ENCODE peak calls at places on chromosomes 2 and 18, in four cellular contexts. R, F, X and Q are unnamed samples.
A peak's percentile ranks its signal among the peaks of the same experiment; 100 is the strongest.

GRCh38 chr18:75073654-75074053 is 135.3 kb downstream of the PTGR3 start:
- DNase-seq in R (no peak), F (no peak), X (no peak), Q (no peak)

GRCh38 chr2:36561223-36561944 is 36.6 kb downstream of the FEZ2 start:
- DNase-seq in R (no peak), F (no peak), X (no peak), Q (no peak)

GRCh38 chr2:106165064-106165463 is 29.0 kb downstream of the UXS1 start:
- DNase-seq in R (no peak), F (no peak), X (no peak), Q (no peak)

GRCh38 chr2:88692187-88692586 is 714 bp downstream of the RPIA start:
- DNase-seq in R (peak; percentile 50), F (no peak), X (peak; percentile 52), Q (no peak)

GRCh38 chr2:75276093-75277055 is 77.1 kb upstream of the TACR1 start:
- DNase-seq in R (no peak), F (no peak), X (no peak), Q (no peak)

GRCh38 chr18:55582325-55582724 is 5.7 kb downstream of the TCF4 start:
- DNase-seq in R (no peak), F (no peak), X (no peak), Q (no peak)

GRCh38 chr2:10014418-10015190 is 28.7 kb upstream of the KLF11 start:
- DNase-seq in R (no peak), F (no peak), X (no peak), Q (no peak)

GRCh38 chr18:58615150-58616132 is 13.4 kb downstream of the ALPK2 start:
- DNase-seq in R (no peak), F (no peak), X (no peak), Q (no peak)

GRCh38 chr2:194166818-194167217 is 1490.2 kb upstream of the SLC39A10 start:
- DNase-seq in R (no peak), F (no peak), X (no peak), Q (no peak)

GRCh38 chr2:12236136-12236834 is 480.5 kb upstream of the TRIB2 start:
- DNase-seq in R (no peak), F (no peak), X (no peak), Q (no peak)

GRCh38 chr2:105237045-105237765 is 4.3 kb upstream of the GPR45 start:
- DNase-seq in R (no peak), F (no peak), X (no peak), Q (no peak)

GRCh38 chr2:46294185-46294836 is 2.9 kb upstream of the EPAS1 start:
- DNase-seq in R (no peak), F (no peak), X (no peak), Q (peak; percentile 54)

GRCh38 chr2:233974530-233975071 is 57.4 kb downstream of the TRPM8 start:
- DNase-seq in R (peak; percentile 62), F (peak; percentile 49), X (peak; percentile 70), Q (no peak)

GRCh38 chr2:106845716-106846115 is 40.3 kb downstream of the ST6GAL2 start:
- DNase-seq in R (no peak), F (no peak), X (no peak), Q (no peak)

GRCh38 chr2:171726841-171727460 is 39.7 kb downstream of the DYNC1I2 start:
- DNase-seq in R (no peak), F (no peak), X (no peak), Q (no peak)

GRCh38 chr2:1488851-1489250 is 75.6 kb downstream of the TPO start:
- DNase-seq in R (no peak), F (peak; percentile 17), X (no peak), Q (peak; percentile 26)

GRCh38 chr2:55916473-55917049 is 7.0 kb downstream of the EFEMP1 start:
- DNase-seq in R (no peak), F (no peak), X (no peak), Q (no peak)

GRCh38 chr18:69725855-69726508 is 221.7 kb downstream of the CD226 start:
- DNase-seq in R (no peak), F (no peak), X (no peak), Q (no peak)

GRCh38 chr2:152826880-152827279 is 108.5 kb downstream of the ARL6IP6 start:
- DNase-seq in R (no peak), F (no peak), X (no peak), Q (no peak)

GRCh38 chr2:239463541-239464165 is 62.8 kb upstream of the HDAC4 start:
- DNase-seq in R (peak; percentile 51), F (no peak), X (peak; percentile 80), Q (no peak)

GRCh38 chr2:191200910-191201309 is 44.3 kb upstream of the MYO1B start:
- DNase-seq in R (no peak), F (no peak), X (no peak), Q (no peak)

GRCh38 chr2:96108578-96109561 is 7.5 kb downstream of the ADRA2B start:
- DNase-seq in R (peak; percentile 54), F (no peak), X (peak; percentile 72), Q (no peak)

GRCh38 chr18:79397830-79398761 is 2.4 kb downstream of the NFATC1 start:
- DNase-seq in R (peak; percentile 46), F (no peak), X (peak; percentile 52), Q (no peak)

GRCh38 chr2:162073776-162074578 is at the start of gene DPP4:
- DNase-seq in R (peak; percentile 51), F (peak; percentile 53), X (peak; percentile 55), Q (no peak)

GRCh38 chr18:58044370-58045264 is 591 bp downstream of the NEDD4L start:
- DNase-seq in R (peak; percentile 74), F (peak; percentile 45), X (peak; percentile 59), Q (peak; percentile 65)

GRCh38 chr2:177015526-177015925 is 197.1 kb upstream of the HNRNPA3 start:
- DNase-seq in R (no peak), F (no peak), X (no peak), Q (no peak)

GRCh38 chr18:57630759-57631660 is 9.4 kb upstream of the NARS1 start:
- DNase-seq in R (no peak), F (no peak), X (no peak), Q (no peak)

GRCh38 chr2:202680512-202680911 is 45.7 kb downstream of the FAM117B start:
- DNase-seq in R (no peak), F (no peak), X (no peak), Q (no peak)

GRCh38 chr18:55419939-55420664 is 167.9 kb downstream of the TCF4 start:
- DNase-seq in R (no peak), F (no peak), X (no peak), Q (no peak)

GRCh38 chr18:59446012-59446411 is 86.9 kb upstream of the LMAN1 start:
- DNase-seq in R (no peak), F (no peak), X (no peak), Q (no peak)

GRCh38 chr2:172408143-172408766 is 19.1 kb upstream of the ITGA6 start:
- DNase-seq in R (no peak), F (no peak), X (no peak), Q (no peak)

GRCh38 chr2:36416370-36417165 is 61.0 kb downstream of the CRIM1 start:
- DNase-seq in R (no peak), F (no peak), X (no peak), Q (no peak)

GRCh38 chr18:74654637-74655036 is 57.0 kb downstream of the ZNF407 start:
- DNase-seq in R (no peak), F (no peak), X (no peak), Q (no peak)

GRCh38 chr18:35474884-35475283 is 22.9 kb downstream of the INO80C start:
- DNase-seq in R (no peak), F (no peak), X (no peak), Q (no peak)

GRCh38 chr2:113219889-113220641 is 46.3 kb downstream of the PSD4 start:
- DNase-seq in R (peak; percentile 90), F (peak; percentile 62), X (no peak), Q (no peak)

GRCh38 chr2:219448099-219448775 is 13.6 kb downstream of the SPEG start:
- DNase-seq in R (peak; percentile 40), F (no peak), X (peak; percentile 50), Q (no peak)

GRCh38 chr2:112189001-112189556 is 50.9 kb downstream of the FBLN7 start:
- DNase-seq in R (no peak), F (no peak), X (no peak), Q (no peak)

GRCh38 chr2:225764346-225764745 is 364.8 kb downstream of the NYAP2 start:
- DNase-seq in R (no peak), F (no peak), X (no peak), Q (no peak)
- H3K4me1 ChIP-seq in R (no peaks in the 10 kb centered on the region), F (no peaks in the 10 kb centered on the region), X (no peaks in the 10 kb centered on the region), Q (no peaks in the 10 kb centered on the region)

DNA sequence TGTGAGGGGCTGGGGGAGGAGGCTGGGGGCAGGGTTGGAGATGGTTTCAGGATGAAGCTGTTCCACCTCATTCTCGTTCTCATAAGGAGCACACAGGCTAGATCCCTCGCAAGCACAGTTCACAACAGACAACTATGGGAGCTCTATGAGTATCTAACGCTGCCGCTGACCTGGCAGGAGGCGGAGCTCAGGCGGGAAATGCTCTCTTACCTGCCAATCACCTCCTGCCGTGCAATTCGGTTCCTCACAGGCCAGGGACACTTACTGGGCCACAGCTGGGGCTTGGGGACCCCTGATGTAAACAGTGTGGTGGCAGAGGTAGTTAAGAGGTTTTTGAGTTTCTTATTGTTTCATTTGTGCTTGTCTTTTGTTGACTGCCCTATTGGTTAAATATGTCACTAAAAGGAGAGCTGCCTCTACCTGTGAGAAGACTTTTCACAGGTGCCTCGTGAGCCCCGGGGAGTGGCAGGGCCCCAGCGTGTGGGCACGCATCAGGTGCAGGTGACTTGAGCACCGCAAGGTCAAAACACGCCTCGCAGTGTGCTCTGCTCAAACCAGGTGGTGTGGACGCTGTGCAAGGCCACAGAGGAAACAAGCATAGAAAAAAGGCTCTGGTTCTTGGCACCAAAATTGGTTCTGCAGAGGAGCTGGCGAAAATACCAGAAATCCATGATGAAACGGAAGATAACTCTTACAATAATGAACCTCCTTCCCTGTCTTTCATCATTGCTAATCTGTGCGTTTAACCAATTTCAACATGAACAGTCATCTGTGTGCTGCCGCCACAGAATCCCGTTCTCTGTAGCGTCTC is 10.2 kb downstream of the MLPH start:
- DNase-seq in R (no peak), F (no peak), X (no peak), Q (no peak)
- H3K27me3 ChIP-seq in R (no peaks in the 10 kb centered on the region), F (no peaks in the 10 kb centered on the region), X (no peaks in the 10 kb centered on the region), Q (no peaks in the 10 kb centered on the region)

GRCh38 chr2:33086400-33087015 is 139.8 kb downstream of the LTBP1 start:
- DNase-seq in R (no peak), F (no peak), X (no peak), Q (no peak)
- H3K27ac ChIP-seq in R (no peak overlapping the region), F (no peak overlapping the region), X (no peak overlapping the region), Q (peak overlapping the region; percentile 44)

DNA sequence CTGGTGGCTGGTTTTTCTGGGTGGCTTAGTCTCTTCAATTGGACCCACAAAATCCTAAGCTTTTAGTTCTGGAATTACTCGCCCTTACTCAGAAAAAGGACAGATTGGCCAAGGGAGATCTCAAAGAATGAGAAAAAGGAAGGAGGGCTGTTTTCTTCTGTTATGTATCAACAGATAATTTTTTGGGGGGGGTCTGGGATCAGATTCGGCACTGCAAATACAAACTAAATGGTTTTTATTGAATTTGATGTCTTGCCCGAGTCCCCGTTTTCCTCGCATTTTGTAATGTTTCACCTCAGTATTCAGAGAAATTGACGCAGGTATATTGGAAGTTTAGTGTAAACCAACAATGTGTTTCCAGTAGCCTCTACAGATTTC is 761 bp downstream of the YIPF4 start:
- DNase-seq in R (no peak), F (no peak), X (no peak), Q (no peak)
- H3K4me1 ChIP-seq in R (peaks cover 1% of the 10 kb centered on the region), F (peaks cover 3% of the 10 kb centered on the region), X (no peaks in the 10 kb centered on the region), Q (no peaks in the 10 kb centered on the region)